ENCODE peak calls at places on chromosomes 16 and 17, in seven cellular contexts. One of them, this sample, is unnamed.

GRCh38 chr16:56911771-56912541 is 20.0 kb upstream of the HERPUD1 start:
- DNase-seq in hepatocyte: no peak
- DNase-seq in RWPE1: no peak
- DNase-seq in Kasumi-1: no peak
- DNase-seq in AG09319: no peak
- DNase-seq in substantia nigra: peak; percentile 21
- DNase-seq in epithelial cell of esophagus: no peak
- DNase-seq in this sample: peak; percentile 33

GRCh38 chr17:30922235-30922993 is 669 bp downstream of the ADAP2 start:
- DNase-seq in AG09319: no peak
- DNase-seq in RWPE1: no peak
- DNase-seq in hepatocyte: peak; percentile 20
- DNase-seq in epithelial cell of esophagus: no peak
- DNase-seq in Kasumi-1: no peak
- DNase-seq in substantia nigra: no peak
- DNase-seq in this sample: no peak

GRCh38 chr16:57645691-57646387 is 17.4 kb downstream of the ADGRG1 start:
- DNase-seq in substantia nigra: no peak
- DNase-seq in hepatocyte: no peak
- DNase-seq in epithelial cell of esophagus: peak; percentile 53
- DNase-seq in Kasumi-1: no peak
- DNase-seq in RWPE1: no peak
- DNase-seq in AG09319: no peak
- DNase-seq in this sample: no peak

GRCh38 chr17:83084621-83085056 is 5.2 kb downstream of the METRNL start:
- DNase-seq in substantia nigra: no peak
- DNase-seq in Kasumi-1: no peak
- DNase-seq in AG09319: no peak
- DNase-seq in hepatocyte: no peak
- DNase-seq in RWPE1: no peak
- DNase-seq in epithelial cell of esophagus: no peak
- DNase-seq in this sample: no peak

GRCh38 chr17:78358538-78359215 is 1.2 kb downstream of the SOCS3 start:
- DNase-seq in Kasumi-1: no peak
- DNase-seq in hepatocyte: no peak
- DNase-seq in AG09319: no peak
- DNase-seq in RWPE1: no peak
- DNase-seq in epithelial cell of esophagus: peak; percentile 63
- DNase-seq in substantia nigra: no peak
- DNase-seq in this sample: no peak

GRCh38 chr16:3596101-3596861 is 15.1 kb downstream of the SLX4 start:
- DNase-seq in substantia nigra: no peak
- DNase-seq in Kasumi-1: no peak
- DNase-seq in hepatocyte: no peak
- DNase-seq in RWPE1: no peak
- DNase-seq in AG09319: no peak
- DNase-seq in epithelial cell of esophagus: no peak
- DNase-seq in this sample: no peak

GRCh38 chr16:29025218-29025617 is 40.4 kb downstream of the LAT start:
- DNase-seq in RWPE1: no peak
- DNase-seq in AG09319: no peak
- DNase-seq in hepatocyte: no peak
- DNase-seq in epithelial cell of esophagus: no peak
- DNase-seq in substantia nigra: no peak
- DNase-seq in Kasumi-1: no peak
- DNase-seq in this sample: no peak

GRCh38 chr17:82011617-82012481 is 10.8 kb downstream of the CENPX start:
- DNase-seq in Kasumi-1: no peak
- DNase-seq in AG09319: no peak
- DNase-seq in RWPE1: no peak
- DNase-seq in epithelial cell of esophagus: no peak
- DNase-seq in hepatocyte: no peak
- DNase-seq in substantia nigra: no peak
- DNase-seq in this sample: no peak

GRCh38 chr17:32609085-32609484 is 122.3 kb downstream of the CDK5R1 start:
- DNase-seq in AG09319: no peak
- DNase-seq in RWPE1: peak; percentile 45
- DNase-seq in hepatocyte: no peak
- DNase-seq in epithelial cell of esophagus: peak; percentile 79
- DNase-seq in substantia nigra: peak; percentile 3
- DNase-seq in Kasumi-1: peak; percentile 66
- DNase-seq in this sample: no peak

GRCh38 chr17:75552847-75553552 is 27.5 kb downstream of the LLGL2 start:
- DNase-seq in hepatocyte: peak; percentile 50
- DNase-seq in epithelial cell of esophagus: no peak
- DNase-seq in RWPE1: no peak
- DNase-seq in Kasumi-1: peak; percentile 90
- DNase-seq in AG09319: no peak
- DNase-seq in substantia nigra: no peak
- DNase-seq in this sample: no peak

GRCh38 chr16:57516176-57516725 is 20.1 kb downstream of the CCDC102A start:
- DNase-seq in RWPE1: no peak
- DNase-seq in Kasumi-1: no peak
- DNase-seq in substantia nigra: no peak
- DNase-seq in epithelial cell of esophagus: no peak
- DNase-seq in AG09319: no peak
- DNase-seq in hepatocyte: no peak
- DNase-seq in this sample: no peak

GRCh38 chr17:65902165-65902564 is 289.8 kb downstream of the CEP112 start:
- DNase-seq in substantia nigra: no peak
- DNase-seq in epithelial cell of esophagus: no peak
- DNase-seq in Kasumi-1: no peak
- DNase-seq in AG09319: no peak
- DNase-seq in RWPE1: no peak
- DNase-seq in hepatocyte: no peak
- DNase-seq in this sample: no peak

GRCh38 chr16:75238132-75238852 is 13.1 kb downstream of the BCAR1 start:
- DNase-seq in Kasumi-1: no peak
- DNase-seq in RWPE1: no peak
- DNase-seq in hepatocyte: peak; percentile 88
- DNase-seq in AG09319: peak; percentile 75
- DNase-seq in substantia nigra: peak; percentile 89
- DNase-seq in epithelial cell of esophagus: no peak
- DNase-seq in this sample: no peak

GRCh38 chr16:58264961-58265479 is 29.8 kb downstream of the PRSS54 start:
- DNase-seq in substantia nigra: no peak
- DNase-seq in Kasumi-1: peak; percentile 7
- DNase-seq in hepatocyte: peak; percentile 81
- DNase-seq in RWPE1: peak; percentile 86
- DNase-seq in AG09319: peak; percentile 27
- DNase-seq in epithelial cell of esophagus: peak; percentile 97
- DNase-seq in this sample: no peak

GRCh38 chr17:74210191-74211140 is 2.9 kb upstream of the TTYH2 start:
- DNase-seq in substantia nigra: peak; percentile 78
- DNase-seq in RWPE1: peak; percentile 91
- DNase-seq in AG09319: peak; percentile 22
- DNase-seq in Kasumi-1: peak; percentile 85
- DNase-seq in epithelial cell of esophagus: peak; percentile 73
- DNase-seq in hepatocyte: peak; percentile 72
- DNase-seq in this sample: no peak

GRCh38 chr16:73051903-73052302 is 4.0 kb upstream of the ZFHX3 start:
- DNase-seq in Kasumi-1: no peak
- DNase-seq in substantia nigra: no peak
- DNase-seq in hepatocyte: no peak
- DNase-seq in RWPE1: no peak
- DNase-seq in AG09319: no peak
- DNase-seq in epithelial cell of esophagus: no peak
- DNase-seq in this sample: no peak

GRCh38 chr17:35793257-35793656 is 2.2 kb downstream of the MMP28 start:
- DNase-seq in hepatocyte: no peak
- DNase-seq in Kasumi-1: no peak
- DNase-seq in epithelial cell of esophagus: no peak
- DNase-seq in RWPE1: no peak
- DNase-seq in substantia nigra: no peak
- DNase-seq in AG09319: no peak
- DNase-seq in this sample: no peak

GRCh38 chr17:49191407-49191916 is 18.9 kb downstream of the GNGT2 start:
- DNase-seq in AG09319: peak; percentile 8
- DNase-seq in Kasumi-1: no peak
- DNase-seq in hepatocyte: no peak
- DNase-seq in RWPE1: no peak
- DNase-seq in substantia nigra: no peak
- DNase-seq in epithelial cell of esophagus: no peak
- DNase-seq in this sample: no peak

This sample was measured in HS-27A.